ENCODE peak calls at places on chromosome X, in four cellular contexts. One of them, this sample, is unnamed.
A peak's percentile ranks its signal among the peaks of the same experiment; 100 is the strongest.

GRCh38 chrX:70527610-70528009 is 83.0 kb downstream of the DLG3 start:
- ATAC-seq in activated naive CD4-positive, alpha-beta T cell treated with anti-CD3 and anti-CD28 coated beads, Interleukin-2, amount 50 U/mL, for 72 hours: no peak
- ATAC-seq in gastrocnemius medialis: no peak
- ATAC-seq in left colon: no peak
- ATAC-seq in this sample: no peak

GRCh38 chrX:37776283-37776986 is 3.4 kb upstream of the CYBB start:
- ATAC-seq in activated naive CD4-positive, alpha-beta T cell treated with anti-CD3 and anti-CD28 coated beads, Interleukin-2, amount 50 U/mL, for 72 hours: peak; percentile 93
- ATAC-seq in gastrocnemius medialis: no peak
- ATAC-seq in left colon: no peak
- ATAC-seq in this sample: no peak

GRCh38 chrX:131895002-131895401 is 128.1 kb upstream of the STK26 start:
- ATAC-seq in activated naive CD4-positive, alpha-beta T cell treated with anti-CD3 and anti-CD28 coated beads, Interleukin-2, amount 50 U/mL, for 72 hours: peak; percentile 34
- ATAC-seq in gastrocnemius medialis: no peak
- ATAC-seq in left colon: no peak
- ATAC-seq in this sample: no peak

GRCh38 chrX:2714551-2714950 is 23.5 kb downstream of the CD99 start:
- ATAC-seq in activated naive CD4-positive, alpha-beta T cell treated with anti-CD3 and anti-CD28 coated beads, Interleukin-2, amount 50 U/mL, for 72 hours: no peak
- ATAC-seq in gastrocnemius medialis: no peak
- ATAC-seq in left colon: no peak
- ATAC-seq in this sample: no peak

GRCh38 chrX:9354918-9355317 is 109.9 kb upstream of the TBL1X start:
- ATAC-seq in activated naive CD4-positive, alpha-beta T cell treated with anti-CD3 and anti-CD28 coated beads, Interleukin-2, amount 50 U/mL, for 72 hours: no peak
- ATAC-seq in gastrocnemius medialis: no peak
- ATAC-seq in left colon: no peak
- ATAC-seq in this sample: no peak

GRCh38 chrX:15797707-15798106 is 7.4 kb downstream of the ZRSR2 start:
- ATAC-seq in activated naive CD4-positive, alpha-beta T cell treated with anti-CD3 and anti-CD28 coated beads, Interleukin-2, amount 50 U/mL, for 72 hours: no peak
- ATAC-seq in gastrocnemius medialis: no peak
- ATAC-seq in left colon: no peak
- ATAC-seq in this sample: no peak

GRCh38 chrX:129721870-129722269 is 16.9 kb upstream of the XPNPEP2 start:
- ATAC-seq in activated naive CD4-positive, alpha-beta T cell treated with anti-CD3 and anti-CD28 coated beads, Interleukin-2, amount 50 U/mL, for 72 hours: no peak
- ATAC-seq in gastrocnemius medialis: no peak
- ATAC-seq in left colon: no peak
- ATAC-seq in this sample: no peak

GRCh38 chrX:1535241-1536041 is 1.5 kb downstream of the P2RY8 start:
- ATAC-seq in activated naive CD4-positive, alpha-beta T cell treated with anti-CD3 and anti-CD28 coated beads, Interleukin-2, amount 50 U/mL, for 72 hours: peak; percentile 16
- ATAC-seq in gastrocnemius medialis: no peak
- ATAC-seq in left colon: no peak
- ATAC-seq in this sample: no peak

GRCh38 chrX:40366661-40367060 is 214.1 kb upstream of the ATP6AP2 start:
- ATAC-seq in activated naive CD4-positive, alpha-beta T cell treated with anti-CD3 and anti-CD28 coated beads, Interleukin-2, amount 50 U/mL, for 72 hours: no peak
- ATAC-seq in gastrocnemius medialis: no peak
- ATAC-seq in left colon: no peak
- ATAC-seq in this sample: no peak

GRCh38 chrX:136204571-136204970 is 46.6 kb downstream of the MAP7D3 start:
- ATAC-seq in activated naive CD4-positive, alpha-beta T cell treated with anti-CD3 and anti-CD28 coated beads, Interleukin-2, amount 50 U/mL, for 72 hours: no peak
- ATAC-seq in gastrocnemius medialis: peak; percentile 50
- ATAC-seq in left colon: peak; percentile 86
- ATAC-seq in this sample: no peak

GRCh38 chrX:119041175-119041574 is 31.6 kb upstream of the CT47C1 start:
- ATAC-seq in activated naive CD4-positive, alpha-beta T cell treated with anti-CD3 and anti-CD28 coated beads, Interleukin-2, amount 50 U/mL, for 72 hours: no peak
- ATAC-seq in gastrocnemius medialis: peak; percentile 79
- ATAC-seq in left colon: peak; percentile 89
- ATAC-seq in this sample: peak; percentile 52

GRCh38 chrX:135477576-135477975 is 42.9 kb upstream of the INTS6L start:
- ATAC-seq in activated naive CD4-positive, alpha-beta T cell treated with anti-CD3 and anti-CD28 coated beads, Interleukin-2, amount 50 U/mL, for 72 hours: peak; percentile 66
- ATAC-seq in gastrocnemius medialis: no peak
- ATAC-seq in left colon: peak; percentile 75
- ATAC-seq in this sample: peak; percentile 62

GRCh38 chrX:101383679-101384078 is 2.3 kb downstream of the BTK start:
- ATAC-seq in activated naive CD4-positive, alpha-beta T cell treated with anti-CD3 and anti-CD28 coated beads, Interleukin-2, amount 50 U/mL, for 72 hours: no peak
- ATAC-seq in gastrocnemius medialis: no peak
- ATAC-seq in left colon: no peak
- ATAC-seq in this sample: no peak

GRCh38 chrX:43655151-43655676 is 885 bp upstream of the MAOA start:
- ATAC-seq in activated naive CD4-positive, alpha-beta T cell treated with anti-CD3 and anti-CD28 coated beads, Interleukin-2, amount 50 U/mL, for 72 hours: peak; percentile 28
- ATAC-seq in gastrocnemius medialis: peak; percentile 49
- ATAC-seq in left colon: peak; percentile 37
- ATAC-seq in this sample: peak; percentile 42

GRCh38 chrX:108139303-108139702 is 47.7 kb downstream of the ATG4A start:
- ATAC-seq in activated naive CD4-positive, alpha-beta T cell treated with anti-CD3 and anti-CD28 coated beads, Interleukin-2, amount 50 U/mL, for 72 hours: no peak
- ATAC-seq in gastrocnemius medialis: no peak
- ATAC-seq in left colon: no peak
- ATAC-seq in this sample: no peak